ENCODE peak calls at places on chromosomes 3 and 15, in six cellular contexts. B is breast epithelium, M is astrocyte, S is Panc1, G is left ventricle myocardium inferior, N is A673. E is an unnamed sample. For H3K4me1, the result is how much of the 10 kb centered on the place peaks cover.

GRCh38 chr3:33211444-33211843 is 7.2 kb downstream of the SUSD5 start:
- DNase-seq in M (peak), B (no peak), N (peak), G (no peak), S (peak), E (no peak)

GRCh38 chr3:149018247-149018646 is 26.9 kb downstream of the GYG1 start:
- DNase-seq in S (no peak), B (no peak), M (peak), G (no peak), N (no peak), E (no peak)

GRCh38 chr3:133377396-133377795 is 22.5 kb upstream of the BFSP2 start:
- DNase-seq in S (no peak), B (no peak), N (peak), M (peak), G (no peak), E (no peak)

GRCh38 chr3:150699068-150699635 is 4.6 kb downstream of the ERICH6 start:
- DNase-seq in N (peak), G (no peak), B (no peak), M (peak), S (no peak), E (no peak)

GRCh38 chr3:133927543-133928066 is 31.9 kb upstream of the RAB6B start:
- DNase-seq in G (peak), M (no peak), N (peak), B (no peak), S (no peak), E (peak)

GRCh38 chr15:73630030-73630429 is 3.2 kb downstream of the NPTN start:
- DNase-seq in B (no peak), N (peak), S (no peak), G (no peak), M (no peak), E (no peak)

GRCh38 chr3:8987673-8988655 is 24.7 kb upstream of the RAD18 start:
- DNase-seq in B (no peak), M (peak), S (no peak), N (peak), G (peak), E (peak)

GRCh38 chr3:37974121-37974927 is 16.3 kb upstream of the VILL start:
- DNase-seq in G (peak), S (peak), M (peak), B (no peak), N (peak), E (peak)

GRCh38 chr3:112074616-112075497 is 11.3 kb upstream of the C3orf52 start:
- DNase-seq in B (no peak), M (peak), N (no peak), G (no peak), S (no peak), E (peak)

GRCh38 chr3:142051351-142051750 is 98.0 kb downstream of the TFDP2 start:
- DNase-seq in N (no peak), S (no peak), G (no peak), M (no peak), B (no peak), E (no peak)

GRCh38 chr15:36844453-36845094 is 255.8 kb downstream of the MEIS2 start:
- DNase-seq in S (no peak), N (no peak), M (peak), B (no peak), G (no peak), E (no peak)

GRCh38 chr3:52119826-52120225 is 34.4 kb downstream of the POC1A start:
- DNase-seq in B (no peak), N (no peak), M (no peak), S (no peak), G (no peak), E (peak)

GRCh38 chr3:141262306-141262705 is 30.7 kb downstream of the PXYLP1 start:
- DNase-seq in M (peak), G (no peak), B (no peak), S (no peak), N (no peak), E (no peak)

GRCh38 chr15:48570838-48571237 is 74.7 kb downstream of the FBN1 start:
- DNase-seq in B (no peak), M (no peak), N (no peak), S (no peak), G (no peak), E (no peak)

GRCh38 chr3:45343947-45344346 is 44.4 kb upstream of the LARS2 start:
- DNase-seq in G (no peak), N (peak), S (no peak), M (no peak), B (no peak), E (no peak)

GRCh38 chr15:60695713-60696522 is 217.0 kb upstream of the ICE2 start:
- DNase-seq in G (no peak), B (no peak), M (peak), S (no peak), N (no peak), E (no peak)

GRCh38 chr3:106826861-106827311 is 550.4 kb upstream of the CCDC54 start:
- DNase-seq in B (no peak), S (no peak), G (no peak), M (peak), N (peak), E (no peak)
- H3K4me1 ChIP-seq in B (under half), S (under half), G (under half), M (under half), N (under half), E (under half)

GRCh38 chr3:131658115-131658514 is 155.3 kb upstream of the MRPL3 start:
- DNase-seq in B (no peak), N (no peak), M (no peak), G (no peak), S (no peak), E (no peak)
- TF ChIP-seq CTCF in B (no peak), N (no peak), M (no peak), G (no peak), S (peak), E (no peak)

DNA sequence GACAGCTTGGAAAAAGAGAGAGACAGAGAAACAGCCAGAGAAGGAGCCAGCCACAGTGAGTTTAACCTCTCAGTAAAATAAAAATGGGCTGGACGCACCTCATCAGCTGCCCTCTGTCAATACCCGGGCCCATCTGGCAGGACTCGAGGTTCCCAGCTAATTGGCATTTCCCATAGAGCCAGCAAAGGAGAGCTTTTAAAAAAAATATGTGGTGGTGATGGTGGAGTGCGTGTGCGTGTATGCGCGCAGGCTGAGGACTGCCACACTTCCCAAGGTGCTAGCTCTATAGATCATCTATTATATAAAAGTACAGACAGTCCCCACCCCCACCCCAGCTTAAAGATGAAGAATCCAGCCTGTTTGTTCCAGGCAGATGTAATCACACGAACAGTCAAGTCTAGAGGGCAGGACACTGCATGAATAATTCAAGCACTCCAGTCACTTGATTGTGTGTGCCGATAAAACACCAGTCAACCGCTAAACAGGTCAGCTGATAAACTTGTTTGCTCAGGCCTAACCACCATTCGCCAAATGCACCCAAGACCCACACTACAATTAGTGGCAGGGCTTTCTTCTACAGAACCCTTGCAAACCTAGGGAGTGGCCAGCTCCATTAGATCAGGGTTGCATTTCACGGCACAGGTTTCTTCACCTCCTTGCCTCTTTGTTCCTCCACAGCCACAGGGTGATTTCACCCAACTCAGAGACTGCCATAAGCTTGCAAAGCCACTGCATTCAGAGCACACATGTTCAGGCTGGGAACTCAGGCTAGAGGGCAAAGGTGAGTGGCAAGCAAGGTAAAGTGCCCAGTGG is 5.9 kb downstream of the TLE3 start:
- DNase-seq in N (peak), S (no peak), G (no peak), M (peak), B (no peak), E (peak)
- H3K4me1 ChIP-seq in N (half or more), S (half or more), G (half or more), M (under half), B (under half), E (half or more)

GRCh38 chr15:90595760-90596155 is 66.0 kb downstream of the CRTC3 start:
- DNase-seq in N (no peak), B (no peak), G (no peak), S (no peak), M (no peak), E (peak)
- TF ChIP-seq CTCF in N (no peak), B (no peak), G (no peak), S (no peak), M (no peak), E (no peak)

DNA sequence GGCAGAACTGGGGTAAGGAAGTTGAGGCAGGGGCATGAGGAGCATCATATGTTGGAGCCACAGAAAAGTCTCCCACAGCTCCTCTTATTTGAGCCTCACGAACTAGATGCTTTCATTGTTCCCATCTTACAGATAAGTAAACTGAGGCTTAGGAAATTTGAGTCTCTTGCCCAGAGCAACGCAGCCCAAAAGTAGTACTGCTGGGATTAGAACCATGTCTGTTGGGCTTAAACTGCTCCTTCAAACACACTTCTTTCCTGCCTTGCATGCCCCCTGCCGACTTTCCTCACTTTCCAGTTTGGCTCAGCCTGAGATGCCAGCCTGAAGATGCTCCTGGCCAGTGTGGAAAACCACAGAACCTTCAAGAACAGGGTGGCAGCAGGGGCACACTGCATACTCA is 43.1 kb upstream of the SLC6A6 start:
- DNase-seq in M (no peak), B (no peak), S (no peak), N (no peak), G (no peak), E (no peak)
- H3K4me1 ChIP-seq in M (under half), B (under half), S (under half), N (under half), G (under half), E (under half)

E was measured in spleen.